ENCODE peak calls at places on chromosomes 3 and 15, in six cellular contexts. W is fibroblast of the aortic adventitia; T is Peyer's patch; Y is endothelial cell of umbilical vein; D is foreskin fibroblast; H is CD8-positive, alpha-beta T cell. N is an unnamed sample.

GRCh38 chr3:30124435-30125390 is 481.7 kb upstream of the TGFBR2 start:
- DNase-seq in W (peak), T (no peak), Y (no peak), D (peak), H (no peak), N (peak)

GRCh38 chr3:8629151-8630021 is 15.2 kb downstream of the SSUH2 start:
- DNase-seq in W (peak), T (peak), Y (peak), D (peak), H (peak), N (peak)

GRCh38 chr15:65937046-65937445 is 67.8 kb downstream of the RAB11A start:
- DNase-seq in W (no peak), T (no peak), Y (no peak), D (no peak), H (no peak), N (no peak)

GRCh38 chr3:139937674-139938279 is 2.8 kb downstream of the CLSTN2 start:
- DNase-seq in W (peak), T (peak), Y (peak), D (peak), H (no peak), N (no peak)

GRCh38 chr3:194377708-194378107 is 8.2 kb upstream of the LRRC15 start:
- DNase-seq in W (no peak), T (no peak), Y (no peak), D (no peak), H (no peak), N (no peak)

GRCh38 chr15:84983299-84983698 is 1.6 kb downstream of the PDE8A start:
- DNase-seq in W (no peak), T (no peak), Y (peak), D (no peak), H (no peak), N (no peak)

GRCh38 chr3:149330609-149331008 is 2.8 kb downstream of the TM4SF18 start:
- DNase-seq in W (peak), T (no peak), Y (no peak), D (peak), H (no peak), N (no peak)

GRCh38 chr15:76251717-76252116 is 59.6 kb downstream of the ETFA start:
- DNase-seq in W (no peak), T (no peak), Y (no peak), D (no peak), H (no peak), N (no peak)

GRCh38 chr3:108548304-108548703 is 37.9 kb upstream of the MYH15 start:
- DNase-seq in W (peak), T (no peak), Y (peak), D (peak), H (no peak), N (no peak)

GRCh38 chr3:10395671-10396070 is 74.8 kb upstream of the SEC13 start:
- DNase-seq in W (no peak), T (peak), Y (no peak), D (no peak), H (peak), N (no peak)

GRCh38 chr15:81281925-81282895 is 41.7 kb downstream of the STARD5 start:
- DNase-seq in W (no peak), T (peak), Y (no peak), D (no peak), H (no peak), N (no peak)

GRCh38 chr3:20043825-20044224 is 3.6 kb downstream of the KAT2B start:
- DNase-seq in W (no peak), T (no peak), Y (no peak), D (no peak), H (no peak), N (no peak)

GRCh38 chr3:11452988-11453847 is 181.0 kb downstream of the ATG7 start:
- DNase-seq in W (peak), T (no peak), Y (peak), D (peak), H (no peak), N (peak)

GRCh38 chr3:126911162-126912026 is 71.5 kb upstream of the PLXNA1 start:
- DNase-seq in W (peak), T (peak), Y (peak), D (peak), H (peak), N (peak)

GRCh38 chr3:188021041-188021440 is 132.9 kb upstream of the LPP start:
- DNase-seq in W (peak), T (no peak), Y (no peak), D (no peak), H (no peak), N (no peak)

GRCh38 chr3:47096955-47097354 is 67.0 kb downstream of the SETD2 start:
- DNase-seq in W (peak), T (no peak), Y (no peak), D (peak), H (no peak), N (peak)

GRCh38 chr15:101052681-101053121 is 133.5 kb downstream of the LRRK1 start:
- DNase-seq in W (no peak), T (no peak), Y (no peak), D (no peak), H (no peak), N (no peak)

GRCh38 chr3:95302044-95302443 is 1239.2 kb downstream of the NSUN3 start:
- DNase-seq in W (peak), T (no peak), Y (no peak), D (no peak), H (no peak), N (peak)

GRCh38 chr3:79517766-79518413 is 249.9 kb downstream of the ROBO1 start:
- DNase-seq in W (peak), T (no peak), Y (peak), D (peak), H (no peak), N (no peak)

GRCh38 chr3:29152379-29152778 is 128.5 kb upstream of the RBMS3 start:
- DNase-seq in W (no peak), T (no peak), Y (no peak), D (no peak), H (no peak), N (no peak)

GRCh38 chr15:56440226-56440770 is 24.6 kb downstream of the MNS1 start:
- DNase-seq in W (no peak), T (no peak), Y (no peak), D (no peak), H (no peak), N (no peak)

GRCh38 chr15:56445746-56446145 is 19.2 kb downstream of the MNS1 start:
- DNase-seq in W (no peak), T (no peak), Y (no peak), D (no peak), H (no peak), N (no peak)

DNA sequence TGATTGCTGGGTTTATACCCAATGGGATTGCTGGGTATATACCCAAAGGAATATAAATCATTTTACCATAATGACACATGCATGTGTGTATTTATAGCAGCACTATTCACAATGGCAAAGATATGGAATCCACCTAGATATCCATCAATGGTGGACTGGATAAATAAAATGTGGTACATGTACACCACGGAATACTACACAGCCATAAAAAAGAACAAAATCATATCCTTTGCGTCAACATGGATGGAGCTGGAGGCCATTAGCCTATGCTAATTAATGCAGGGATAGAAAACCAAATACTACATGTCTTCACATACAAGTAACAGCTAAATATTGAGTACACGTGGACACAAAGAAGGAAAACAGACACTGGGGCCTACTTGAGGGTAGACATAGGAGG is 22.6 kb downstream of the MNS1 start:
- DNase-seq in W (no peak), T (no peak), Y (no peak), D (no peak), H (no peak), N (no peak)
- H3K4me3 ChIP-seq in W (no peak), T (no peak), Y (no peak), D (no peak), H (no peak), N (no peak)

GRCh38 chr3:97821810-97822775 is at the start of gene CRYBG3:
- DNase-seq in W (peak), T (peak), Y (peak), D (peak), H (peak), N (peak)

GRCh38 chr3:97821413-97821809 is 400 bp upstream of the CRYBG3 start:
- DNase-seq in W (peak), T (peak), Y (no peak), D (no peak), H (peak), N (no peak)

GRCh38 chr3:97823081-97823480 is 1.3 kb downstream of the CRYBG3 start:
- DNase-seq in W (peak), T (no peak), Y (peak), D (no peak), H (no peak), N (no peak)

GRCh38 chr3:97825101-97825500 is 3.3 kb downstream of the CRYBG3 start:
- DNase-seq in W (peak), T (no peak), Y (no peak), D (no peak), H (no peak), N (no peak)

DNA sequence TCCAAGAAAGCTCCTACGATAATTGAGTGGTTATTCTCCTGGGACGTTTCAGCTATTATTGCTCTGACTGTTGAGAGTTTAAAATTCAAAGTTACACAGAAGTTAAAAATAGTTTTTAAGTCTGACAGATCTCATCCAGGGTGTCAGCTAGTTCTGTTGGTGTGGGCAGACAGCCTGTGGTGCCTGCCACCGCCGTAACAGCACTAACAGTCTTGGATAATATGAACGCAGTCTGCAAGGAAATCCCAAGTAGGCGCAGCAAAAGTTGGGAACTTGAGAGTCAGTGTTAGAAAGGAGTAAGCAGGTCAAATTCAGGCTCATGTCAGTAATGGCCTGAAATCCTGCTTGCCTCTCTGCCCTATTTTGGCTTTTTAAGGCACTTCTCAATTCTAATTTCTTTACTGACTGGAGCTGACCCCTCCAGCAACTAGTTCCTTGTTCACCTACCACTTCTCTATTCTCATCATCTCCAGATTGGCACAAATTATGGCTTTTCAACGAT is 1.7 kb downstream of the CRYBG3 start:
- DNase-seq in W (peak), T (no peak), Y (peak), D (peak), H (no peak), N (no peak)
- H3K4me3 ChIP-seq in W (peak), T (no peak), Y (peak), D (peak), H (no peak), N (peak)

GRCh38 chr3:185504636-185505035 is 5.8 kb upstream of the TMEM41A start:
- DNase-seq in W (no peak), T (no peak), Y (no peak), D (no peak), H (no peak), N (no peak)
- H3K4me3 ChIP-seq in W (no peak), T (no peak), Y (no peak), D (no peak), H (no peak), N (no peak)

DNA sequence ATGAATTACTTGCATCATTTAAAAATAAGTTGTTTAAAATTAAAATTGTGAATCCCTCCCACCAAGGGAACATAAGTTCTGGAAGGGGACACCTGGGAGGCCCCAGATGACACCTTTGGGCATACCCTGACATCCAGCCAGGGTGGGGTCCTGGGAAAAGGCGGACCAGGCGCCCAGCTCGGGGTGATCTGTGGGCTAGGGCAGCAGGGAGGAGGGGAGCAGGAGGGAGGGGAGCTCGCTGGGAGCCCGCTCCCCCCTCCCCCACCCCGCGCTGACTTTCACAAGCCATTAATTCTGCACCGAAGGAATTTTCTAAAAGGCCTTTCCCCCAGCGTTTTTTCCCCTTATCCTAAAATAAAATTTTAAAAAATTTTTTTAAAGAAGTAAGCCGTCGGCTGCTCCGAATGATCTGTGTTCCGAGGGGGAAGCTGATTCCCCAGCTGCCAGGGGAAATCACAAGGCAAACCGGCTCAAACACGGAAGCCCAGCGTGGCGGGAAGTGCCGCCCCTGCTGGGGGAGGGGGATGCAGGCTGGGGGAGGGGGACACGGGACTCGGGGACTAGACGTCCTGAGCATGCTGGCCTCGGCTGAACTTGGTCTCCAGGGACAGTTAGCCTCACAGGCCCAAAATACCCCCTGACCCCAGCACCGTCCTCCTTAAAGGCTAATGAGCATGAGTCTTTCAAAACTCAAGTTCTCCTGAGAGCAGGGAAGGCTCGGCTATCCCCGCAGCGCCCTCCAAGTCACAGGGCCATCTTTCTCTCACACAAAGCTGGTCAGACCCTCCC is 13.9 kb downstream of the PLXND1 start:
- DNase-seq in W (peak), T (peak), Y (peak), D (no peak), H (no peak), N (no peak)
- H3K4me3 ChIP-seq in W (no peak), T (no peak), Y (no peak), D (no peak), H (no peak), N (no peak)

DNA sequence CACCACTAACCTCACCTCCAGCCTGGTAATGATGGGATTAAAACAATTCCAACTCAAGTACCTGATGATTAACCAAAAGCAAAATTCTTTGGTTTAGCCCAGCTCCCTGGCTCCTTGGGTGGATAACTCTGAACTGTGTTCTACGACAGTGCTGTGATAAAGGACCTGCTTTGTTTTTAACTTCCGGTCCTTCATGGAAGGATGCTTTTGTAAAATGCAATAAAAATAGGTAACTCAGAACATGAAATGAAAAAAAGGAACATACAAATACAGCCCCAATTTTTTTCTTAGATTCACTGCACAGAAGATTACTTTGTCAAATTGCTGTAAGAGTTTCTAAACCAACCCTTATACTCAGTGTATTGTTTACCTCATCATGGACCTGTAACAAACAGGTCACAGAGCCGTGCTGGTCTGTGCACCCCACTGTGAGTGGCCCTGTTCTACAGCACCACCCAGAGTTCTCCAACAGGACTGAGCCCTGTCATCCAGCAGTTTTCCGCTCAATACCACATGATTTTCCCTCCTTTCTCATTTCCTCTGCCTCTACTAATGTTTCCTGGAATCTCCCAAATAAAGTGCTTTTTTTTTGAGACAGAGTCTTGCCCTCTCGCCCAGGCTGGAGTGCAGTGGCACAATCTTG is 4.9 kb upstream of the PCYT1A start:
- DNase-seq in W (no peak), T (no peak), Y (no peak), D (no peak), H (no peak), N (no peak)
- H3K4me3 ChIP-seq in W (no peak), T (no peak), Y (no peak), D (no peak), H (no peak), N (no peak)

DNA sequence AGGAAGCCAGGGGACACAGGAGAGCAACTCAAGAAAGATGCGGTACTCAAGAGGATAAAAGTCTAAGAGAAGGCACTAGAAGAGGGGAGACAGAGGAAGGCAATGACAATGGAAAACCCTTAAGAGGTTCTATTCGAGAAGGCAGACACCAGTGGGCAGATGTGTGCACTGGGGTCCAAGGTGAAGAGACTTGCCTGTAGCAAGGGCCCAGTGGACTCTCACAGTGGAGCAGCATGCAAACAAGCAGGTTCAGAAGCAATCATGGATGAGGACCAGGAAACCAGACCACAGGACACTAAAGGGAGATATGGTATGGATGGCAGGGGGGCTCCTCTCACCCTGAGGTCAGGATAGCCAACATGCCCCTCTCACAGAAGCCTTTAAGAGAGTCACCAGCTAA is 2.7 kb downstream of the ADCY5 start:
- DNase-seq in W (no peak), T (no peak), Y (no peak), D (no peak), H (no peak), N (no peak)
- H3K4me3 ChIP-seq in W (no peak), T (no peak), Y (no peak), D (no peak), H (no peak), N (no peak)

GRCh38 chr3:12972791-12973702 is 100.2 kb downstream of the IQSEC1 start:
- DNase-seq in W (no peak), T (no peak), Y (no peak), D (no peak), H (no peak), N (no peak)
- H3K4me3 ChIP-seq in W (no peak), T (no peak), Y (no peak), D (no peak), H (no peak), N (no peak)

DNA sequence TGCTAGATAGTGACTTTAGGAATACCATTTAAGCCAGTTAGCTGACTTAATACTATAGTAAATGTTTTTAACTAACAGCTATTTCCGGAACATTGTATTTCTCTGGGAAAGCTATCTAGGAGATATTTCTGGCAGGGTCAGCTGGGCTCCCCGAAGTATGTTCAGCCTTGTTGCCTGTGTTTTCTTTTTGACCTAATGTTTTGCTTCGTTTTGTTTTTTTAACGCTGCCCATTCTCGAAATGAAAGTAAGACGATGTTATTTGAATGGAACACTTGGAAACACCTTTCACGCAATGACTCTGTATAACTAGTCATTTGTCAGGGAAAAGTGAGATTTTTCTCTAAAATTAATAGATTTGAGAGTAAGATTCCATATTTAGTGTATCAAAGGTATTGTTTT is 702.9 kb upstream of the NAALADL2 start:
- DNase-seq in W (peak), T (no peak), Y (peak), D (no peak), H (no peak), N (no peak)
- H3K4me3 ChIP-seq in W (peak), T (no peak), Y (peak), D (no peak), H (no peak), N (no peak)

GRCh38 chr3:39718674-39719595 is 90.5 kb upstream of the MYRIP start:
- DNase-seq in W (peak), T (no peak), Y (peak), D (peak), H (no peak), N (peak)
- H3K4me3 ChIP-seq in W (no peak), T (no peak), Y (no peak), D (no peak), H (no peak), N (no peak)

GRCh38 chr15:62533687-62534086 is 368.6 kb upstream of the C2CD4B start:
- DNase-seq in W (no peak), T (no peak), Y (no peak), D (no peak), H (no peak), N (no peak)
- H3K4me3 ChIP-seq in W (no peak), T (no peak), Y (no peak), D (no peak), H (no peak), N (no peak)

N was measured in skeletal muscle cell.